ENCODE peak calls at places on chromosomes 4 and X, in five cellular contexts. One of them, this sample, is unnamed.

GRCh38 chrX:70171636-70172035 is 5.6 kb upstream of the DGAT2L6 start:
- DNase-seq in esophagus squamous epithelium: no peak
- DNase-seq in right lobe of liver: no peak
- DNase-seq in suprapubic skin: no peak
- DNase-seq in GM12878: no peak
- DNase-seq in this sample: no peak

GRCh38 chr4:102918859-102919258 is 50.1 kb downstream of the CISD2 start:
- DNase-seq in right lobe of liver: no peak
- DNase-seq in GM12878: no peak
- DNase-seq in suprapubic skin: no peak
- DNase-seq in esophagus squamous epithelium: no peak
- DNase-seq in this sample: no peak

GRCh38 chrX:101764538-101764937 is 104.9 kb upstream of the ARMCX2 start:
- DNase-seq in GM12878: no peak
- DNase-seq in suprapubic skin: no peak
- DNase-seq in right lobe of liver: no peak
- DNase-seq in esophagus squamous epithelium: no peak
- DNase-seq in this sample: no peak

GRCh38 chrX:74551934-74552333 is 62.5 kb downstream of the RLIM start:
- DNase-seq in esophagus squamous epithelium: no peak
- DNase-seq in right lobe of liver: no peak
- DNase-seq in suprapubic skin: no peak
- DNase-seq in GM12878: no peak
- DNase-seq in this sample: no peak

GRCh38 chr4:83054928-83055327 is 19.9 kb downstream of the COPS4 start:
- DNase-seq in right lobe of liver: no peak
- DNase-seq in GM12878: no peak
- DNase-seq in suprapubic skin: no peak
- DNase-seq in esophagus squamous epithelium: no peak
- DNase-seq in this sample: no peak

GRCh38 chr4:113384600-113384999 is 335.1 kb downstream of the ANK2 start:
- DNase-seq in esophagus squamous epithelium: no peak
- DNase-seq in right lobe of liver: no peak
- DNase-seq in suprapubic skin: no peak
- DNase-seq in GM12878: no peak
- DNase-seq in this sample: no peak

GRCh38 chr4:183659919-183660318 is 826 bp downstream of the TRAPPC11 start:
- DNase-seq in right lobe of liver: no peak
- DNase-seq in GM12878: no peak
- DNase-seq in suprapubic skin: no peak
- DNase-seq in esophagus squamous epithelium: no peak
- DNase-seq in this sample: no peak

GRCh38 chrX:13666836-13667235 is 13.9 kb downstream of the TCEANC start:
- DNase-seq in suprapubic skin: no peak
- DNase-seq in GM12878: no peak
- DNase-seq in esophagus squamous epithelium: no peak
- DNase-seq in right lobe of liver: no peak
- DNase-seq in this sample: no peak

GRCh38 chr4:182804131-182804530 is 113.1 kb downstream of the DCTD start:
- DNase-seq in suprapubic skin: no peak
- DNase-seq in GM12878: no peak
- DNase-seq in right lobe of liver: no peak
- DNase-seq in esophagus squamous epithelium: no peak
- DNase-seq in this sample: no peak

GRCh38 chr4:94244829-94245185 is 37.1 kb downstream of the SMARCAD1 start:
- DNase-seq in suprapubic skin: no peak
- DNase-seq in esophagus squamous epithelium: no peak
- DNase-seq in GM12878: no peak
- DNase-seq in right lobe of liver: no peak
- DNase-seq in this sample: no peak

GRCh38 chr4:8115916-8116315 is 42.7 kb downstream of the ABLIM2 start:
- DNase-seq in right lobe of liver: peak; percentile 31
- DNase-seq in GM12878: no peak
- DNase-seq in esophagus squamous epithelium: no peak
- DNase-seq in suprapubic skin: no peak
- DNase-seq in this sample: no peak

GRCh38 chr4:40583850-40584439 is 45.7 kb downstream of the RBM47 start:
- DNase-seq in esophagus squamous epithelium: no peak
- DNase-seq in suprapubic skin: no peak
- DNase-seq in GM12878: no peak
- DNase-seq in right lobe of liver: no peak
- DNase-seq in this sample: no peak

GRCh38 chrX:112163916-112164315 is 81.3 kb upstream of the TRPC5 start:
- DNase-seq in suprapubic skin: no peak
- DNase-seq in right lobe of liver: no peak
- DNase-seq in GM12878: no peak
- DNase-seq in esophagus squamous epithelium: no peak
- DNase-seq in this sample: no peak

GRCh38 chr4:8744083-8744805 is 127.4 kb downstream of the HMX1 start:
- DNase-seq in right lobe of liver: peak; percentile 29
- DNase-seq in esophagus squamous epithelium: no peak
- DNase-seq in suprapubic skin: peak; percentile 62
- DNase-seq in GM12878: no peak
- DNase-seq in this sample: peak; percentile 77

GRCh38 chr4:82217986-82218715 is 155.6 kb downstream of the HNRNPD start:
- DNase-seq in esophagus squamous epithelium: no peak
- DNase-seq in GM12878: no peak
- DNase-seq in suprapubic skin: no peak
- DNase-seq in right lobe of liver: no peak
- DNase-seq in this sample: no peak

GRCh38 chrX:47751670-47752069 is 85.0 kb upstream of the ZNF81 start:
- DNase-seq in GM12878: no peak
- DNase-seq in suprapubic skin: no peak
- DNase-seq in right lobe of liver: peak; percentile 68
- DNase-seq in esophagus squamous epithelium: no peak
- DNase-seq in this sample: no peak

GRCh38 chr4:54167508-54167907 is 61.6 kb upstream of the PDGFRA start:
- DNase-seq in GM12878: no peak
- DNase-seq in right lobe of liver: no peak
- DNase-seq in esophagus squamous epithelium: no peak
- DNase-seq in suprapubic skin: no peak
- DNase-seq in this sample: no peak

GRCh38 chr4:121711263-121712000 is 14.7 kb upstream of the ANXA5 start:
- DNase-seq in suprapubic skin: peak; percentile 88
- DNase-seq in esophagus squamous epithelium: no peak
- DNase-seq in right lobe of liver: peak; percentile 59
- DNase-seq in GM12878: no peak
- DNase-seq in this sample: peak; percentile 96

GRCh38 chr4:3369781-3370660 is 71.7 kb upstream of the HGFAC start:
- DNase-seq in GM12878: no peak
- DNase-seq in right lobe of liver: peak; percentile 72
- DNase-seq in suprapubic skin: no peak
- DNase-seq in esophagus squamous epithelium: no peak
- DNase-seq in this sample: peak; percentile 55

GRCh38 chr4:181819951-181820350 is 423.3 kb upstream of the TENM3 start:
- DNase-seq in GM12878: no peak
- DNase-seq in esophagus squamous epithelium: no peak
- DNase-seq in suprapubic skin: no peak
- DNase-seq in right lobe of liver: no peak
- DNase-seq in this sample: no peak

GRCh38 chr4:139331185-139331584 is 28.9 kb upstream of the NDUFC1 start:
- DNase-seq in GM12878: no peak
- DNase-seq in suprapubic skin: no peak
- DNase-seq in right lobe of liver: no peak
- DNase-seq in esophagus squamous epithelium: no peak
- DNase-seq in this sample: no peak

GRCh38 chr4:22427676-22428075 is 88.2 kb downstream of the ADGRA3 start:
- DNase-seq in GM12878: no peak
- DNase-seq in esophagus squamous epithelium: no peak
- DNase-seq in suprapubic skin: no peak
- DNase-seq in right lobe of liver: no peak
- DNase-seq in this sample: no peak

GRCh38 chr4:185564355-185564754 is 29.0 kb upstream of the PDLIM3 start:
- DNase-seq in esophagus squamous epithelium: no peak
- DNase-seq in right lobe of liver: no peak
- DNase-seq in suprapubic skin: no peak
- DNase-seq in GM12878: no peak
- DNase-seq in this sample: no peak

GRCh38 chr4:92304636-92305035 is 870 bp downstream of the GRID2 start:
- DNase-seq in right lobe of liver: no peak
- DNase-seq in suprapubic skin: no peak
- DNase-seq in GM12878: no peak
- DNase-seq in esophagus squamous epithelium: no peak
- DNase-seq in this sample: no peak

GRCh38 chrX:1462596-1463251 is 10.0 kb upstream of the ASMTL start:
- DNase-seq in esophagus squamous epithelium: no peak
- DNase-seq in suprapubic skin: peak; percentile 50
- DNase-seq in GM12878: no peak
- DNase-seq in right lobe of liver: no peak
- DNase-seq in this sample: peak; percentile 70

GRCh38 chrX:103629295-103630170 is 758 bp downstream of the TCEAL1 start:
- DNase-seq in esophagus squamous epithelium: no peak
- DNase-seq in GM12878: no peak
- DNase-seq in suprapubic skin: peak; percentile 82
- DNase-seq in right lobe of liver: peak; percentile 70
- DNase-seq in this sample: peak; percentile 89

GRCh38 chrX:153968255-153968654 is 3.4 kb downstream of the HCFC1 start:
- DNase-seq in esophagus squamous epithelium: no peak
- DNase-seq in suprapubic skin: no peak
- DNase-seq in GM12878: no peak
- DNase-seq in right lobe of liver: no peak
- DNase-seq in this sample: no peak

GRCh38 chrX:72105436-72105835 is 26.3 kb downstream of the RTL5 start:
- DNase-seq in suprapubic skin: no peak
- DNase-seq in right lobe of liver: no peak
- DNase-seq in esophagus squamous epithelium: no peak
- DNase-seq in GM12878: peak; percentile 56
- DNase-seq in this sample: no peak

GRCh38 chrX:119482497-119483480 is 14.5 kb downstream of the SLC25A5 start:
- DNase-seq in GM12878: no peak
- DNase-seq in right lobe of liver: peak; percentile 83
- DNase-seq in suprapubic skin: peak; percentile 77
- DNase-seq in esophagus squamous epithelium: no peak
- DNase-seq in this sample: peak; percentile 89
- TF ChIP-seq POLR2A in GM12878: peak; percentile 39
- TF ChIP-seq POLR2A in right lobe of liver: peak; percentile 22
- TF ChIP-seq POLR2A in suprapubic skin: no peak
- TF ChIP-seq POLR2A in esophagus squamous epithelium: no peak
- TF ChIP-seq POLR2A in this sample: no peak

GRCh38 chrX:48802089-48802812 is 384 bp downstream of the HDAC6 start:
- DNase-seq in suprapubic skin: peak; percentile 91
- DNase-seq in right lobe of liver: peak; percentile 90
- DNase-seq in GM12878: peak; percentile 40
- DNase-seq in esophagus squamous epithelium: peak; percentile 57
- DNase-seq in this sample: peak; percentile 84
- TF ChIP-seq POLR2A in suprapubic skin: no peak
- TF ChIP-seq POLR2A in right lobe of liver: peak; percentile 87
- TF ChIP-seq POLR2A in GM12878: peak; percentile 66
- TF ChIP-seq POLR2A in esophagus squamous epithelium: peak; percentile 34
- TF ChIP-seq POLR2A in this sample: no peak

DNA sequence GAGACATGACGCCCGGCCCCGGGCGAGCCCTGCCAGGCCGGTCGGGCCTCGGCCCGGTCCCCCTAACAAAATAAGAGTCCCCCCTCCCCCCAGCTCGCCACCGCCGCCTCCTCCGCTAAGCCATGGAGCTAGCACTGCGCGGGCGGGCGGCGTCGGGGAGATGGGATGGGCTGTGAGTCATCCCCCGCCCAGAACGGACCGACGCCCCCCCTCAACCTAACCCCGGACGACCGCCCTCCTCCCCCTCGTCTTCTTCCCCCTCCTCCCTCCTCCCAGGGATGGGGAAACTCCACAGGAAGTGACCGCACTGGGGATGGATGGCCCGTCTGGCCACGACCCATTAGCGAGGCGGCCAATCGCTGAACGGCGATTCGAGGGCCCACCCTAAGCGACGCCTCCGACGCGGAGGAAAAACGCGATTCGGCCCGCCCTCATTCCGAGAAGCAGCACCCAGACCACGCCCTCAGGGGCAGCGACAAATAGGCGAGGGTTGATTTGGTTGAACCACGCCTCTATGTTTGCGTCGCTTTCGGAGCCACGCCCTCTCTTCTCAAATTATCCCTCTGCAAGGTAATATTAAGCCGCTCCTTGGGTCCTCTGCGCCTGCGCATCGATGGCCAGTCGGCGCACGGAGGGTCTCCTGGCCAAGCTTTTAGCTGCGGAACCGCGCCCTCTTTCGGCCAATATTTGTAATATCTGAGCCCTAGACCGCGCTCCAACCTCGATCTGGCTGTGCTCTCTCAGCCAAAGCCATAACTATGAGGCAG is at the start of gene TFE3:
- DNase-seq in right lobe of liver: peak; percentile 98
- DNase-seq in suprapubic skin: peak; percentile 98
- DNase-seq in GM12878: peak; percentile 95
- DNase-seq in esophagus squamous epithelium: peak; percentile 90
- DNase-seq in this sample: peak; percentile 99
- TF ChIP-seq POLR2A in right lobe of liver: peak; percentile 77
- TF ChIP-seq POLR2A in suprapubic skin: no peak
- TF ChIP-seq POLR2A in GM12878: peak; percentile 45
- TF ChIP-seq POLR2A in esophagus squamous epithelium: peak; percentile 26
- TF ChIP-seq POLR2A in this sample: no peak

GRCh38 chrX:129779747-129780146 is at the start of gene SASH3:
- DNase-seq in right lobe of liver: peak; percentile 76
- DNase-seq in suprapubic skin: no peak
- DNase-seq in GM12878: no peak
- DNase-seq in esophagus squamous epithelium: peak; percentile 52
- DNase-seq in this sample: no peak
- TF ChIP-seq POLR2A in right lobe of liver: no peak
- TF ChIP-seq POLR2A in suprapubic skin: no peak
- TF ChIP-seq POLR2A in GM12878: peak; percentile 93
- TF ChIP-seq POLR2A in esophagus squamous epithelium: no peak
- TF ChIP-seq POLR2A in this sample: no peak